ENCODE peak calls at places on chromosomes 5 and 9, in four cellular contexts. N is kidney, K is K562, I is thyroid gland. B is an unnamed sample.

GRCh38 chr9:88378317-88378716 is 9.9 kb upstream of the SPIN1 start:
- DNase-seq in K (no peak), N (no peak), I (no peak), B (peak; percentile 24)

GRCh38 chr5:138053554-138053953 is 20.7 kb upstream of the FAM13B start:
- DNase-seq in I (no peak), K (no peak), N (no peak), B (no peak)

GRCh38 chr5:68480385-68480940 is 264.9 kb downstream of the PIK3R1 start:
- DNase-seq in I (no peak), K (peak; percentile 21), N (no peak), B (no peak)

GRCh38 chr5:154394328-154394727 is 51.5 kb upstream of the SAP30L start:
- DNase-seq in N (no peak), I (peak; percentile 14), K (no peak), B (no peak)

GRCh38 chr9:22170990-22171663 is 162.0 kb upstream of the CDKN2B start:
- DNase-seq in N (no peak), I (no peak), K (no peak), B (no peak)

GRCh38 chr5:30866142-30866541 is 327.3 kb upstream of the CDH6 start:
- DNase-seq in K (no peak), N (no peak), I (no peak), B (peak; percentile 1)

GRCh38 chr9:88808019-88808656 is 183.1 kb upstream of the S1PR3 start:
- DNase-seq in K (no peak), N (no peak), I (no peak), B (peak; percentile 55)

GRCh38 chr9:99012957-99013512 is 69.3 kb downstream of the COL15A1 start:
- DNase-seq in N (no peak), K (peak; percentile 51), I (no peak), B (no peak)

GRCh38 chr5:114789773-114790402 is 379.8 kb downstream of the TRIM36 start:
- DNase-seq in K (peak; percentile 3), I (no peak), N (no peak), B (peak; percentile 62)

GRCh38 chr5:178854284-178854683 is 5.5 kb upstream of the ZNF354B start:
- DNase-seq in N (no peak), I (no peak), K (no peak), B (no peak)

DNA sequence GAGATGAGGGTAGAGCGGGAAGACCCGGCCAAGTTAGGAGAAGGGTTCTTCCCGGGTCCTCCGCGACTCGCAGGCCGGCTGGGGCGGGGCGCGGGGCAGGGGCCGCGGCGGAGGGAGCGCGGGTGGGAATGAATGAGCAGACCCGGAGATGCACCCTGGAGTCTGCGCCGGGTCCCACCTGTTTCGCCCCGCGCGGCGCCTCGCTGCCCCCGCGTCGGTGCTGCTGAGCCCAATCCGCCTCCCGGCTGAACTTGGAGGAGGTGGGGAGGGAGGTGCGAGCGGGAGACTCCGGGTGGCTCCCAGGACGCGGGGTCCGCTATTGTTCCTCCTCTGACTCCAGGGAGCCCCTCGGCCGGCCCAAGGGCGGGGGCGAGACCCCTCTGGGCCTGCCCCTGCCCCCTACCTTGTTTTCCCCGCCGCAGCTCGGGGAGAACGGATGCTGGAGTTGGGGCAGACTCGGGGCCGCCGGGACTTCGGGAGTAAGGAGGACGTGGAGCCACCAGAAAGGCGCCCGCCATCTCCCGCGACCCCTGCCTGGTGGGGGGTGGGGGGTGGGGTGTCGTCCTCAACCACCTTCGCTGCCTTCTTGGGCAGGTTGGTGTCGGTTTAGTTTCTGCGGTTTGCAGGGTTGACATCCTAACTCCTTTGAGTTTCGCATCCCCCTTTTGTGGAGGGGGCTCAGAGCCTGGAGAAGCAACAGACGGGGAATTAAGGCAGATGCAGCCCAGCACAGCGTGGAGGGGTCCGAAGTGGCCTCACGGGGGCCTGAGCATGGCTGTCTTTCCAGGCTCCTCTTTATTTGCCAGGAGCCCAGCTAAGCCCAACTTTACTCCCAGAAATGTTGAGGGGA is 797 bp downstream of the RAI14 start:
- DNase-seq in N (peak; percentile 78), I (peak; percentile 22), K (peak; percentile 64), B (peak; percentile 33)
- H3K27ac ChIP-seq in N (peak overlapping the region; percentile 96), I (peak overlapping the region; percentile 96), K (peak overlapping the region; percentile 74), B (peak overlapping the region; percentile 81)

DNA sequence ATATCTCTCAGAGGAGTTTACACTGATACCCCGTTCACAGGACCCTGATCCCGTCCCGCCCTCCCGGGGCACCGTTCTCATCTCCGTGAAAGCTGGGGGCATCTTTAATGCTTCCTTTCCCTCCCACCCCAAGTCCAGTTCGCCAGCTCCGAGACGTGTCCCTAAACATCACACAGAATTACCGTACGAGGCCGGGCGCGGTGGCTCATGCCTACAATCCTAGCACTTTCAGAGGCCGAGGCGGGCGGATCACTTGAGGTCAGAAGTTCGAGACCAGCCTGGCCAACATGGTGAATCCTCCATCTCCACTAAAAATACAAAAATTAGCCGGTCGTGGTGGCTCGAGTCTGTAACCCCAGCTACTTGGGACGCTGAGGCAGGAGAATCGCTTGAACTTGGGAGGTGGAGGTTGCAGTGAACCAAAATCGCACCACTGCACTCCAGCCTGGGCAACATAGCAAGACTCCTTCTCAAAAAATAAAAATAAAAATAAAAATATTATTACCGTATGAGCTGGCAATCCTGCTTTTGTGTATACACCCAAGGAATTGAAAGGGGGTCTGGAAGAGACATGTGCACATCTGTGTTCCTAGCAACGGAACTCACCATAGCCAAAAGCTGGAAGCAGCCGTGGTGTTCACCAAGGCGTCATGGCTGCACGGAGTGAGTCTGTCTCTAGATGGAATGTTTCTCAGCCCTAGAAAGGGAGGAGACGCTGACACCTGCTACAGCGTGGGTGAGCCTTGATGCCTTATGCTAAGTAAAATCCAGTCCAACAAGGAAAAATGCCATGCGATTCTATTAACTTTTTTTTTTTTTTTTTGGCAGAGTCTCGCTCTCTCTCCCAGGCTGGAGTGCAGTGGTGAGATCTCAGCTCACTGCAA is 1.2 kb upstream of the ABO start:
- DNase-seq in I (peak; percentile 9), N (no peak), K (no peak), B (no peak)
- H3K4me3 ChIP-seq in I (peak overlapping the region; percentile 68), N (no peak overlapping the region), K (peak overlapping the region; percentile 75), B (peak overlapping the region; percentile 24)

DNA sequence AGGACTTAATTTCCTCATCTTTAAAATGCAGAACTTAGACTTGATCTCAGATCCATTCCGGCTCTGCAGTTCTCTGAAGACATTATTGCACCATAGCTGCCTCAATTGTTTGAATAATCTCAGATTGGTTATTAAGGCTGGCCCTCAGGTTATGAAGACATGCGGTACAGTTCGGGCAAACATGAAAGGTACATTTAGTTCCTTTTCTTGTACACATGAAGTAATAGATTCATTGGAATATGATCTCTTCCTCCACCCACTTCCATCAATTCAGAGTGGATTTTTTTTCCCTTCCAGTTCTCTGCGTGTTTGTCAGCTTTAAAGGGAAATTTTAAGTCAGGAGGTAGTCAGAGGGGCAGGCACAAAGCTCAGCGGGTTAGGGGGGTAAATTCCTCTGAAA is 28.0 kb downstream of the ATP6V0E1 start:
- DNase-seq in I (no peak), N (no peak), K (no peak), B (no peak)
- H3K27ac ChIP-seq in I (peak overlapping the region; percentile 39), N (no peak overlapping the region), K (no peak overlapping the region), B (peak overlapping the region; percentile 48)

GRCh38 chr9:135086597-135087488 is 625 bp upstream of the OLFM1 start:
- DNase-seq in N (peak; percentile 71), I (no peak), K (no peak), B (no peak)
- H3K4me3 ChIP-seq in N (no peak overlapping the region), I (no peak overlapping the region), K (no peak overlapping the region), B (no peak overlapping the region)

GRCh38 chr9:68808481-68808880 is 103.4 kb downstream of the PIP5K1B start:
- DNase-seq in K (no peak), I (no peak), N (no peak), B (no peak)

GRCh38 chr9:68800836-68801235 is 95.8 kb downstream of the PIP5K1B start:
- DNase-seq in K (no peak), N (no peak), I (no peak), B (no peak)

GRCh38 chr9:68805890-68806517 is 101.0 kb downstream of the PIP5K1B start:
- DNase-seq in I (no peak), K (no peak), N (no peak), B (no peak)

GRCh38 chr9:68802525-68803015 is 97.5 kb downstream of the PIP5K1B start:
- DNase-seq in N (no peak), I (no peak), K (no peak), B (no peak)

GRCh38 chr9:68804911-68805889 is 100.2 kb downstream of the PIP5K1B start:
- DNase-seq in I (no peak), N (no peak), K (peak; percentile 25), B (peak; percentile 42)
- H3K27ac ChIP-seq in I (no peak overlapping the region), N (peak overlapping the region; percentile 5), K (no peak overlapping the region), B (peak overlapping the region; percentile 53)

DNA sequence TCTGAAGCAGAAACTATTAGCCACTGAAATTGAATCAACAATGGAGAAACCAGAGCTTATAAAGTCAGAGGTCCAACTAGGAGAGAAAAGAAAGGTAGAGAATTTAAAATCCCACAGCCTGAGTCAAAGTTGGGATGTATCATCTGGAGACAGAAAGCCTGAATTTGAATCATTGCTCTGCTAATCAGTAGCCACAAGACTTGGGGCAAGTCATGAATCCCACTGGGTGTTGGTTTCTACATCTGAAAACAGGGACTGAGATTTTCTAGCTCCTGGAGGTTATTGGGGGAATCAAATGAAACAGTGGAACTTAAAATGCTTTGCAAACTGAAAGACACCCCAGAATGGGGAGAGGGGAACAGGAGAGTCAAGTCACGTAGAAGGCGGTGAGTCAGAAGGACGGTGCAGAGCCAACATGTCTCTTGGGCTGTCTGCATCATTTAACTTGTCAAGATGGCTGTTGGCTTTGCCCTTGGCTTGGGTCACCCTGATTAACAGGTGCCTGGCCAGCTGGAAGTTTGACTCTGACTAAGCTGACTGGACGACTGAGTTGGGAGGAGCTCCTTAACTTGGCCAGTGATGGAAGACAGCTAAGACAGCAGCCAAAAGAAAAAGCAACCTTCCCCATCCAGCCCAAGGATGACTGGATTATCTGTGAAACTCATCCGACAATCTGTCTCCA is 60.7 kb upstream of the ADRA1B start:
- DNase-seq in K (no peak), N (no peak), I (no peak), B (no peak)
- H3K4me3 ChIP-seq in K (no peak overlapping the region), N (no peak overlapping the region), I (no peak overlapping the region), B (no peak overlapping the region)

DNA sequence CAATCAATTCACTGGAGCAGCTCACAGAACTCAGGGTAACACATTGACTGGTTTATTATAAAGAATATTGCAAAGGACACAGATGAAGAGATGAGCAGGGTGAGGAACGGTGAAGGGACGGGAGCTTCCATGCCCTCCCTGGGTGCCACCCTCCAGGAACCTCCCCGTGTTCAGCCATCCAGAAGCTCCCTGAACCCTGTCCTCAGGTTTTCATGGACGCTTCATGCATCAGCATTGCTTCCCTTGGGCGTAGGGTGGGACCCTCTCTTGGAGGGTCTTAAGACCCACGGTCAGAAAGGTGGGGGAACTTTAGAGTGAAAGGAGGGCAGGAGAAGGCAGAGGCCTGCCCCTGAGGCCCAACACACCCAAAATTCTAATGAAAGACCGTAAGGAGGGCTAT is 12.8 kb downstream of the LAMC3 start:
- DNase-seq in N (no peak), I (no peak), K (no peak), B (no peak)
- H3K27ac ChIP-seq in N (no peak overlapping the region), I (no peak overlapping the region), K (no peak overlapping the region), B (no peak overlapping the region)

B was measured in cardiac muscle cell.